ENCODE peak calls at places on chromosome 16, in eight cellular contexts. L, J, K, A, F, H, Q and U are unnamed samples.

GRCh38 chr16:72129976-72130656 is 36.5 kb downstream of the DHX38 start:
- DNase-seq in A (no peak), H (no peak), L (no peak), J (no peak), K (no peak), F (no peak), Q (no peak), U (no peak)

GRCh38 chr16:23290189-23291062 is 11.7 kb upstream of the SCNN1B start:
- DNase-seq in H (no peak), J (no peak), F (no peak), A (no peak), Q (no peak), L (no peak), K (peak; percentile 73), U (no peak)

GRCh38 chr16:86549893-86550190 is 5.2 kb downstream of the MTHFSD start:
- DNase-seq in Q (no peak), H (no peak), A (no peak), J (no peak), K (no peak), F (no peak), L (no peak), U (no peak)

GRCh38 chr16:19001788-19002187 is 18.1 kb downstream of the TMC7 start:
- DNase-seq in H (no peak), L (no peak), F (no peak), A (no peak), Q (no peak), K (no peak), J (no peak), U (no peak)

GRCh38 chr16:85995591-85996461 is 96.9 kb downstream of the IRF8 start:
- DNase-seq in L (no peak), H (peak; percentile 22), J (no peak), K (no peak), A (no peak), Q (no peak), F (no peak), U (no peak)

GRCh38 chr16:22337045-22337444 is 37.4 kb downstream of the CDR2 start:
- DNase-seq in F (no peak), L (no peak), A (no peak), K (no peak), J (no peak), H (no peak), Q (no peak), U (no peak)

GRCh38 chr16:1542533-1542932 is 9.1 kb downstream of the TMEM204 start:
- DNase-seq in F (no peak), J (no peak), Q (no peak), A (peak; percentile 74), K (no peak), L (no peak), H (no peak), U (peak; percentile 24)

GRCh38 chr16:55465077-55465896 is 13.7 kb upstream of the MMP2 start:
- DNase-seq in H (peak; percentile 94), A (peak; percentile 92), Q (peak; percentile 38), L (peak; percentile 91), K (peak; percentile 72), F (peak; percentile 91), J (peak; percentile 94), U (peak; percentile 86)

DNA sequence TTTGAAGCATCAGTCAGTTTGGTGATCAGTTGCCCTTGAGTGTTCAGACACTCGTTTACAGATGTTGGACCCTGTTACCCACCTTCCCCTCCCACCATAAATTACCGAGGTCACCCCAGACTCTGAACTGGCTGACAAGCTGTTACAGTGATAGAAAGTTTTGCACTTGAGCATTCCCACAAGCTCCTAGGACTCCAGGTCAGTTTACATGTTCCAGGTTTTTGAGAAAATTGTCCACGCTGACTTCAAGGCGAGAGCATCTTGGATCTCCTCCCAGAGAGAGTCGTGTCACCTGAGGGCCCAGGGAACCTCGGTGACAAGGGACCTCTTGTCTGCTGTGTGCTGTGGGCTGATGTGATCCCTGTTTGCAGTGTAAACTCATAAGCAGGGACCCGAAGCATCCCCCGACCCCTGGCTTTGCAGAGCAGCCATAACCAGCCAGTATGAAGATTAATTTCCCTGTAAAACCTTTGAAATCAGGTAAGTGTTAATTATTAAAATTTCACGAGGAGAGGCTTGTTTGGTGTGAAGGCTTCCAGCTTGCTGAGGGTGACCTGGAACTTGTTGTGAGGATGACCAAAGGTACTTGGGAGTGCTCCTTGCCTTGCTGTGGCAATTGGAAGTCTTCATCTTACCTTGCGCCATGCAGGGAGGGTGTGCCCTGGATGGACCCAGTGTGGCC is 91.2 kb downstream of the CMIP start:
- DNase-seq in A (no peak), Q (no peak), J (no peak), L (no peak), H (no peak), F (no peak), K (no peak), U (no peak)
- TF ChIP-seq CTCF in A (no peak), Q (no peak), J (no peak), L (no peak), H (no peak), F (no peak), K (no peak), U (no peak)

GRCh38 chr16:27779719-27780161 is 229.8 kb downstream of the KATNIP start:
- DNase-seq in J (peak; percentile 82), A (peak; percentile 65), Q (no peak), K (no peak), H (peak; percentile 28), F (peak; percentile 29), L (peak; percentile 64), U (no peak)
- TF ChIP-seq CTCF in J (peak; percentile 31), A (no peak), Q (no peak), K (no peak), H (no peak), F (peak; percentile 61), L (peak; percentile 34), U (no peak)

GRCh38 chr16:77406680-77407079 is 28.2 kb downstream of the ADAMTS18 start:
- DNase-seq in A (no peak), Q (no peak), F (no peak), J (no peak), K (no peak), L (no peak), H (no peak), U (no peak)
- TF ChIP-seq CTCF in A (no peak), Q (no peak), F (peak; percentile 31), J (no peak), K (peak; percentile 51), L (no peak), H (no peak), U (no peak)

GRCh38 chr16:88338111-88338510 is 44.6 kb upstream of the ZNF469 start:
- DNase-seq in L (no peak), Q (no peak), H (no peak), K (no peak), F (no peak), J (peak; percentile 81), A (peak; percentile 56), U (no peak)
- TF ChIP-seq CTCF in L (no peak), Q (peak; percentile 7), H (no peak), K (peak; percentile 45), F (no peak), J (peak; percentile 66), A (no peak), U (no peak)

DNA sequence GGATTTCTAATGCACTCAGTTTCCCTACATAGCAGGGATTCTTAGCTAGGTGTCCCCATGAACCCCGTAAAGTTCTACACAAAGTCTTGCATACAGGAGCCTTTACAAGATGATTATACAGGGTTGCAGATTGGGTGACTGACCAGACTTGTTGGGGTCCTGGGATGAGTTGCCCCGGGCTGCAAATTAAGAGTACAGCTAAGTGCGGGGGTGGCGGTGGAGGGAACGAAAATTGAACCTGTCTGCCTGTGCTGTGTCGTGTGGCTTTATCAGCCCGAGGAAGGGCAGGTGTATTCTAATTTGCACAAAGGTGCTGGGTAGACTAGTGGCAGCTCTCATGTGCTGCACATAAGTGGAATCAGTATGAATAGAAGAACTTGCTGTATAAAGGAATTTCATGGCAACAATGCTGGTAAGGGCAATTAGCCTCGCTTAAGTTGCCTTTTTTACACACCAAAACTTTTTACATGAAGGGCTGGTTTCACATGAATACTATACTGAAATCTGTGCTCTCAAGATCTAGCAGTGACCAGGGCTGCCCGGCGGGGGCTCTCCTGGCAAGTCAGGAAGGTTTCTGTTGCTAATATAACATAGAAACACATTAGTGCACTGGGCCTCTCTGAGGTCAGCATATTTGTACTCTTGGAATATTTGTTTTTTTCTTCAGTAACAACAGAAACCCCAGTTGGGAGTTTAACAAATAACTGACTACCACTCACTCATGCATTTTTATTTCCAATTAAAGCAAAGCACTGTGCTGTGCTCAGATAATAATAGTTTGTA is 50.7 kb downstream of the ADCY7 start:
- DNase-seq in L (no peak), J (no peak), F (no peak), H (no peak), K (no peak), A (no peak), Q (no peak), U (no peak)
- TF ChIP-seq CTCF in L (peak; percentile 11), J (no peak), F (no peak), H (no peak), K (no peak), A (no peak), Q (no peak), U (no peak)

DNA sequence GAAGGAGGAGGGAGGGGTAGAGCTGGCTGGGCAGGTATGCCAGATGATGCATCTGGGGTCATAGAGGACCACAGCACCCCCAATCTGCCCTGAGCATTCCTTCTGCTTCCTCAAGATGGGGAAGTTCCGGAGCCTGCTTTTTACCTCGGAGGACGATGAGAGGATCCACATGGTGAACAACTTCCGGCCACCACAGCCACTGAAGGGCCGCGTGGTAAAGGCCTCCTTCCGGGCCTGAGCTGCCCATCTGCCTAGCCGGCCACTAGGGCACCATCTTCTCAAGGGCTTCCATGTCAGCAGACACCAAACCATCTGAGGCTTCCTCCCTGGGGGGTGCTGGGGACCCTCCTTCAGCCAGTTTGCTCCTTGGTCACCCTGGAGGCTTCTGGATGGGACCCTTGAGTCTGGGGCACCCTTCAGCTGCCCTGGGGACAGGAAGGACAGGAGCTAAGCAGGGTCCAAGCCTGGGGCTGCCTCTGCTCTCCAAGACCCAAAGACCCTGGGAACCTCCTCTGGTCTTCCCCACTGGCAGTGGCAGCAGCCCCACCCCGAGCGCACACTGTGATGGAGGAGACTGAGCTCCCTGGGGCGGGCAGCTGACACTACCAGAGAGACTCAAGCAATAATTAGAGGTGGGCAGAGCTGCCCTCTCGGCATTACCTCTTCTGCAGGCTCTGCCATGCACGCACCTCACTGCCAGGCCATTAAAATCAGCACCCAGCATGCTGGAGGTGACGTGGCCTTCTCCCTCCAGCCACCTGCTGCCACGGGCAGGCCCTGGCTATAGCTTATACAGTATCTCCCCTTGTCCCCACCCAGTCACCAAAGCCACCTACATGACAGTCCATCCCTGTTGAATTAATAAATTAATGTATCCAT is 9.3 kb downstream of the CA7 start:
- DNase-seq in L (no peak), Q (no peak), K (no peak), J (no peak), H (no peak), F (no peak), A (no peak), U (no peak)
- TF ChIP-seq CTCF in L (no peak), Q (no peak), K (no peak), J (no peak), H (no peak), F (no peak), A (no peak), U (no peak)

DNA sequence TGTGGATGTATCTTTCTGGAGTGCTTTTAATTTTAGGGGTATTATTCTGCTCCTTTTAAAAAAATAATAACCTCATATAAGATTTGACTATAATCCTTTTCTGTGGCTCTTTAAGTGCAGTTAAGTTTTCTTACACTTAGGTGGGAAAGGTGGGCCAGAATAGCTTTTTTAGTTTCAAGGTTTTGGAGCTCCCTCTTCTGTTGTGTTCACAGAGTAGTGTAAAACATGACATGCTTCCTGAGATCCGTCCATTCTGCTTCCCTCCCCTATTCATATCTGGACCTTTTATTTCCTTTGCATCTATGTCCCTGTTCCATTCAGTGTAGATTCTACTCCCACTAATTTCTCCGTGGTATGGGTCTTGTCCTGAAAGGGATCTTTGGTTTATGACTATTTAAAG is 12.8 kb downstream of the LRRC36 start:
- DNase-seq in H (no peak), F (no peak), L (peak; percentile 38), J (no peak), Q (no peak), K (no peak), A (no peak), U (peak; percentile 20)
- TF ChIP-seq CTCF in H (no peak), F (no peak), L (peak; percentile 30), J (no peak), Q (no peak), K (no peak), A (no peak), U (no peak)